ENCODE peak calls at places on chromosome 19, in four cellular contexts. B, Z, J and F are unnamed samples.
A peak's percentile ranks its signal among the peaks of the same experiment; 100 is the strongest.

GRCh38 chr19:39677931-39678889 is 22.5 kb downstream of the LGALS16 start:
- DNase-seq in B (no peak), Z (peak; percentile 39), J (no peak), F (no peak)

GRCh38 chr19:30255783-30256509 is 116.2 kb upstream of the ZNF536 start:
- DNase-seq in B (no peak), Z (no peak), J (no peak), F (no peak)

GRCh38 chr19:41478875-41479756 is 36.2 kb downstream of the ERICH4 start:
- DNase-seq in B (no peak), Z (no peak), J (no peak), F (no peak)

GRCh38 chr19:54803410-54803809 is at the start of gene KIR2DL4:
- DNase-seq in B (no peak), Z (no peak), J (no peak), F (no peak)

GRCh38 chr19:4524808-4525562 is 6.7 kb upstream of the PLIN4 start:
- DNase-seq in B (peak; percentile 63), Z (no peak), J (peak; percentile 65), F (no peak)

GRCh38 chr19:38975214-38975860 is at the start of gene FBXO17:
- DNase-seq in B (peak; percentile 84), Z (peak; percentile 63), J (peak; percentile 81), F (no peak)

GRCh38 chr19:40605201-40605971 is 4.2 kb downstream of the LTBP4 start:
- DNase-seq in B (peak; percentile 99), Z (peak; percentile 31), J (peak; percentile 63), F (peak; percentile 48)

GRCh38 chr19:10500247-10500592 is 2.9 kb downstream of the KEAP1 start:
- DNase-seq in B (no peak), Z (no peak), J (no peak), F (no peak)

GRCh38 chr19:40603719-40604646 is 2.8 kb downstream of the LTBP4 start:
- DNase-seq in B (peak; percentile 99), Z (peak; percentile 92), J (peak; percentile 81), F (peak; percentile 88)

GRCh38 chr19:7869453-7869909 is 4.7 kb downstream of the PRR36 start:
- DNase-seq in B (no peak), Z (peak; percentile 28), J (peak; percentile 68), F (no peak)

GRCh38 chr19:28332351-28332750 is 880.6 kb downstream of the UQCRFS1 start:
- DNase-seq in B (no peak), Z (no peak), J (no peak), F (no peak)
- TF ChIP-seq ELK1 in B (no peak), Z (no peak), J (no peak), F (no peak)

DNA sequence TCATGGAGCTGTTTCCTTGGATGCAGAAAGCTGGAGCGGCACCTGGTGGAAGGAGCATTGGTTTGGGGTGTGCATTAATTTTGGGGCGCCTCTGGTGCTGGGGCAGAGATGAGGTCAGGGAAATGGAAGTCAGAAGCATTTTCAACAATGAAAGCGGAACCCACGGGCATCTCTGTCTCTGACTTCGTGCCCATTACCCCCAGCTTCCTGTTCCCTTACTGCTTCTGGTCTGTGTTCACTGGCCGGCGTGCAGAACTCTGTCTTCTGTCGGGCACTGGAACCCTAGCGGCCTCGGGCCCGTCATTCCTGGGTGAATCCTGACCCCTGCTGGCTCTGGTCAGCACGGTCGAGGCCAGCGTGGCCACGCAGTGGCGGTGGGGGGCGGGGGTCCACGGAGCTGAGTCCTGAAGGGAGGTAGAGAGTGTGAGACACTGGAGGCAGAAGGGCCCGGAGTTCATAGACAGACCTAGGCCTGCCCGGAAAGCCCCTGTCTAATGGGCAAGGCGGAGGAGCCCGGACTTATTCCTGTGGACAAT is 7.9 kb upstream of the LINGO3 start:
- DNase-seq in B (no peak), Z (peak; percentile 56), J (no peak), F (no peak)
- TF ChIP-seq CEBPB in B (no peak), Z (no peak), J (no peak), F (no peak)

DNA sequence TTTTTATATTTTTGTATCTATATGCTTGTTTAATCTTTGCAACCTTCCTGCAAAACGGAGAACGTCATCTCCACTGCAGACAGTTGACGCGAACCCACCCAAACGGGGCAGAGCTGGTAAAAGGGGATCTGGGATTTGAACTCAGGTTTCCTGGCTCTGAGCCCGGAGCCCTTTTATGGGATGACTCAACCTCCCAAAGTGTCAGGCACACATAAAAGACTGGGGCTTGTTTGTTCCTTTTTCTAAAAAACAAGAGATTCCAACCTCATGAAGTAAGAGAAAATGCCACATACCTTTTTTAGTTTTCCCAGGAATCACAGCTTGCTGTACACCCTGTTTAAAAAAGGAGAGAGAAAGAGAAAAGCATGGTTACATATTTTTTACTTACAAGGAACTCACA is 78.9 kb downstream of the GADD45B start:
- DNase-seq in B (no peak), Z (peak; percentile 23), J (no peak), F (no peak)
- TF ChIP-seq ELK1 in B (no peak), Z (no peak), J (no peak), F (no peak)

GRCh38 chr19:14410054-14410774 is 8.9 kb downstream of the DDX39A start:
- DNase-seq in B (no peak), Z (no peak), J (peak; percentile 8), F (no peak)
- TF ChIP-seq CEBPB in B (no peak), Z (no peak), J (no peak), F (no peak)

DNA sequence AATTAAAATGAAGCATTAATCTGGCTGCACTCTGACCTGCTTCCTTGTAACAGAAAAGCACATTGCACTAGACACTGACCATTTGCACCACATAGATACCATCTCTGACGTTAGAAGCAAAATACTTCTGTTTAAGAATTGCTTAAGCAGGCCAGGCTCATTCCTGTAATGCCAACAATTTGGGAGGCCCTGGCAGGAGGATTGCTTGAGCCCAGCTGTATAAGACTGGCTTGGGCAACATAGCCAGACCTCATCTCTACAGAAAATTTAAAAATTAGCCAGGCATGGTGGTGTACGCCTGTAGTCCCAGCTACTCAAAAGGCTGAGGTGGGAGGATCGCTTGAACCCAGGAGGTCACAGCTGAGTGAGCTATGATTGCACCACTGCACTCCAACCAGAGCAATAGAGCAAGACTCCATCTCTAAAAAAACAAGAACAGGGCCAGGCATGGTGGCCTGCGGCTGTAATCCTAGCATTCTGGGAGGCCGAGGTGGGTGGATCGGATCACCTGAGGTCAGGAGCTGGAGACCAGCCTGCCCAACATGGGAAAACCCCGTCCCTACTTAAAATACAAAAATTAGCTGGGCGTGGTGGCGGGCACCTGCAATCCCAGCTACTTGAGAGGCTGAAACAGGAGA is 7.0 kb upstream of the TLE6 start:
- DNase-seq in B (no peak), Z (no peak), J (no peak), F (no peak)
- TF ChIP-seq ELK1 in B (no peak), Z (no peak), J (no peak), F (no peak)

DNA sequence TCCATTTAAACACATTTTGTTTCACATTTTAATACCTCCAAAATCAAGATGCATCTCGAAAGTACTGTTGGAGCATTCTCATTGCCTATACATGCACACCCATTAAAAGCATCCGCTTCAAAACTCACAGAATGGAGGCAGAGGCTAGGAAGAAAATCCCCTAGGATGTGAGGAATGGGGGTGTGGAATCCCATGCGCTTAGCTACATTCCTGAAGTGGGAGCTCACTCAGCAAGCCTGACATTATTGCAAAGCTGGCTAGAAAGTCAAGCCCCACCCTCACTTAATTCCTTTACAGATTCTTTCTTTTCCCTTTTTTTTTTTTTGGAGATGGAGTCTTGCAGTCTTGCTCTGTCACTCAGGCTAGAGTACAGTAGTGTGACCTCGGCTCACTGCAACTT is 4.6 kb upstream of the FAM32A start:
- DNase-seq in B (no peak), Z (peak; percentile 86), J (no peak), F (no peak)
- TF ChIP-seq CEBPB in B (no peak), Z (no peak), J (no peak), F (no peak)

DNA sequence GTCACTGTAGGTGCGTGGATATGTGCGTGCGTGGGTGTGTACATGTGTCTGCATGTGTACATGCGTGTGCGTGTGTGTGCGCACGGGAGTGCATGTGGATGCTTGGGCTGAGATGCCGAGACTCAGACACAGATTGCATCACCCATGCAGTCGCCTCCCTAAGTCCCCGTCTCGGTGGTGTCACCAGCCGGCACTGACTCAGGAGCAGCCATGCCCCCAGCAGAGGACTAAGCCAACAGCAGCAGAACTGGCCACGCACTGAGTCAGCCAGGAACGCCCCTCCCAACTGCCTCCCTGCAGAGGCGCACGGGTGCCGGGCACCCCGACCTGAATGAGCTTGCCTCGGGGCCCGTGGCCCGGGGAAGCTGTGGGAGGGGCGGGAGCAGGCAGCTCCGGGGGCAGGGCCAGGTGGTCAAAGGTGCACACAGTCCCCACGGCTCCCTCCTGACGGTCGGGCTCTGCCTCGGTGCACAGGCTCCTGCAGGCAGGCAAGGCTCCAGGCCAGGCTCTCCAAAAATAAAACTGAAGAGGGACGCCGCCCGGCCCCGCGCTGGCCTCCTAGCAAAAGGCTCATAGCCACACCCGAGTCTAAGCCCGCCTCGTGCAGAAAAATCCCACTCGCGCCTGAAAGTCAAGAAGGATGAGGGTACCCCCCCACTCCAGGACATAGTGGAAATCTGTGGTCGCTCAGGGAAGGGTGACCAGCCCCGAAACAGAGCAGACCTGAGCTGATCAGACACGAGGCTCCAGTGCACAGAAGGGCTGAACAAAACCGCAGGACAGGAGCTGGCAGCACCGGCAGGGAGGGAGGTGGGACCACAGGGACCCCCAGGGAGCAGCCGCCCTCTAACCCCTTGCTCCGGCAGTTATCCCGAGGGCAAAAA is 49.2 kb downstream of the GADD45B start:
- DNase-seq in B (peak; percentile 74), Z (peak; percentile 75), J (no peak), F (no peak)
- TF ChIP-seq ELK1 in B (no peak), Z (no peak), J (no peak), F (no peak)

GRCh38 chr19:56866563-56866962 is 26.0 kb upstream of the PEG3 start:
- DNase-seq in B (no peak), Z (no peak), J (no peak), F (no peak)
- TF ChIP-seq CEBPB in B (no peak), Z (no peak), J (no peak), F (no peak)